ENCODE peak calls at places on chromosomes 16 and 17, in nine cellular contexts. A, Y, J, N, H, V, K, L and I are unnamed samples.
A peak's percentile ranks its signal among the peaks of the same experiment; 100 is the strongest.

GRCh38 chr16:8194795-8195194 is 395.5 kb downstream of the TMEM114 start:
- DNase-seq in J (no peak), L (no peak), Y (no peak), H (no peak), N (no peak), K (no peak), A (no peak), V (peak; percentile 21), I (no peak)

GRCh38 chr16:88633684-88634140 is 4.7 kb upstream of the IL17C start:
- DNase-seq in H (peak; percentile 22), Y (peak; percentile 43), J (peak; percentile 64), L (no peak), N (no peak), K (no peak), V (peak; percentile 81), A (no peak), I (no peak)

GRCh38 chr16:57675752-57676623 is 7.9 kb downstream of the ADGRG3 start:
- DNase-seq in Y (no peak), V (no peak), J (no peak), K (no peak), A (no peak), N (no peak), L (peak; percentile 34), H (peak; percentile 35), I (peak; percentile 8)

GRCh38 chr17:36575028-36575427 is 16.7 kb upstream of the DHRS11 start:
- DNase-seq in H (no peak), V (no peak), J (no peak), K (no peak), Y (no peak), A (no peak), N (no peak), L (no peak), I (no peak)

GRCh38 chr17:42748202-42748905 is 3.5 kb upstream of the EZH1 start:
- DNase-seq in Y (no peak), J (no peak), H (no peak), K (no peak), N (no peak), V (no peak), L (peak; percentile 43), A (no peak), I (peak; percentile 62)

GRCh38 chr16:78364501-78364900 is 265.0 kb downstream of the WWOX start:
- DNase-seq in V (no peak), Y (no peak), N (no peak), L (no peak), A (no peak), H (peak; percentile 89), J (no peak), K (no peak), I (no peak)

GRCh38 chr17:65122836-65123756 is 14.1 kb upstream of the RGS9 start:
- DNase-seq in N (peak; percentile 94), V (peak; percentile 94), L (peak; percentile 89), A (peak; percentile 55), J (peak; percentile 74), H (peak; percentile 96), Y (peak; percentile 81), K (peak; percentile 83), I (peak; percentile 86)

GRCh38 chr16:68445458-68445857 is 2.9 kb downstream of the SMPD3 start:
- DNase-seq in J (peak; percentile 65), A (no peak), L (no peak), K (no peak), H (peak; percentile 87), N (peak; percentile 80), Y (peak; percentile 36), V (peak; percentile 77), I (no peak)

GRCh38 chr16:1107731-1108130 is 11.7 kb upstream of the C1QTNF8 start:
- DNase-seq in K (no peak), Y (no peak), L (no peak), N (no peak), A (no peak), J (no peak), H (no peak), V (no peak), I (no peak)

GRCh38 chr17:29176500-29177351 is 3.5 kb downstream of the MYO18A start:
- DNase-seq in L (no peak), N (peak; percentile 49), J (peak; percentile 67), K (peak; percentile 59), Y (peak; percentile 37), A (no peak), H (peak; percentile 81), V (peak; percentile 50), I (no peak)

GRCh38 chr16:1613240-1613639 is 1.1 kb downstream of the CRAMP1 start:
- DNase-seq in K (no peak), N (no peak), H (peak; percentile 13), A (no peak), Y (no peak), L (no peak), J (peak; percentile 5), V (peak; percentile 35), I (no peak)

GRCh38 chr17:33049781-33050414 is 58.3 kb downstream of the SPACA3 start:
- DNase-seq in K (peak; percentile 22), Y (peak; percentile 21), H (peak; percentile 65), L (peak; percentile 50), V (peak; percentile 60), N (peak; percentile 51), J (peak; percentile 63), A (peak; percentile 3), I (no peak)

GRCh38 chr17:47872651-47873161 is 21.7 kb upstream of the SP6 start:
- DNase-seq in L (no peak), A (no peak), K (no peak), J (no peak), H (no peak), Y (no peak), V (no peak), N (no peak), I (no peak)

GRCh38 chr16:77898671-77899211 is 110.4 kb downstream of the VAT1L start:
- DNase-seq in A (no peak), N (no peak), L (no peak), H (no peak), K (no peak), Y (no peak), V (no peak), J (no peak), I (no peak)

GRCh38 chr17:44363613-44364159 is at the start of gene FAM171A2:
- DNase-seq in V (peak; percentile 67), N (peak; percentile 58), L (no peak), J (peak; percentile 87), H (peak; percentile 71), A (peak; percentile 15), K (peak; percentile 65), Y (peak; percentile 53), I (peak; percentile 79)

GRCh38 chr16:28951410-28951943 is 740 bp downstream of the NFATC2IP start:
- DNase-seq in V (peak; percentile 35), L (no peak), J (no peak), A (no peak), Y (no peak), K (no peak), N (no peak), H (no peak), I (no peak)

GRCh38 chr16:85722497-85722896 is 28.4 kb downstream of the C16orf74 start:
- DNase-seq in Y (no peak), H (no peak), J (no peak), K (no peak), N (no peak), V (no peak), A (no peak), L (no peak), I (no peak)

GRCh38 chr16:48217708-48218107 is 26.4 kb upstream of the LONP2 start:
- DNase-seq in H (no peak), Y (no peak), N (no peak), L (no peak), J (no peak), V (no peak), A (no peak), K (no peak), I (no peak)

GRCh38 chr17:45092932-45093430 is 31.9 kb downstream of the NMT1 start:
- DNase-seq in J (peak; percentile 85), A (peak; percentile 96), L (peak; percentile 77), K (peak; percentile 84), Y (no peak), N (peak; percentile 25), V (peak; percentile 97), H (no peak), I (peak; percentile 85)

GRCh38 chr16:46884513-46885293 is 541 bp downstream of the GPT2 start:
- DNase-seq in L (no peak), V (peak; percentile 22), Y (peak; percentile 8), H (peak; percentile 38), N (peak; percentile 21), J (no peak), K (no peak), A (no peak), I (no peak)

GRCh38 chr17:8322078-8322477 is 12.0 kb downstream of the ARHGEF15 start:
- DNase-seq in Y (no peak), H (no peak), N (no peak), K (no peak), J (no peak), L (no peak), A (no peak), V (no peak), I (no peak)

GRCh38 chr17:74856113-74856512 is 3.6 kb downstream of the GRIN2C start:
- DNase-seq in H (peak; percentile 43), K (no peak), L (no peak), Y (no peak), V (no peak), N (no peak), A (no peak), J (no peak), I (no peak)

GRCh38 chr17:17356149-17356930 is 53.2 kb downstream of the NT5M start:
- DNase-seq in K (peak; percentile 76), H (peak; percentile 92), L (peak; percentile 79), J (peak; percentile 74), N (peak; percentile 87), A (peak; percentile 49), Y (peak; percentile 63), V (peak; percentile 81), I (no peak)

GRCh38 chr17:17044846-17045561 is 2.7 kb downstream of the MPRIP start:
- DNase-seq in Y (no peak), V (no peak), K (peak; percentile 54), L (peak; percentile 85), A (no peak), H (peak; percentile 44), N (peak; percentile 81), J (no peak), I (no peak)

GRCh38 chr17:35255316-35255715 is 12.4 kb downstream of the SLFN5 start:
- DNase-seq in L (no peak), Y (no peak), H (no peak), A (no peak), J (no peak), K (no peak), N (no peak), V (no peak), I (no peak)

GRCh38 chr17:80726558-80727408 is 182.1 kb downstream of the RPTOR start:
- DNase-seq in L (no peak), A (no peak), Y (no peak), N (no peak), K (no peak), V (no peak), J (no peak), H (no peak), I (no peak)

GRCh38 chr16:50035468-50035992 is 10.5 kb downstream of the CNEP1R1 start:
- DNase-seq in H (no peak), Y (no peak), V (no peak), J (no peak), N (no peak), A (no peak), K (no peak), L (no peak), I (no peak)

GRCh38 chr17:45825792-45826191 is 18.9 kb upstream of the SPPL2C start:
- DNase-seq in K (no peak), J (no peak), H (no peak), V (no peak), Y (no peak), N (no peak), A (no peak), L (no peak), I (peak; percentile 45)

GRCh38 chr17:65220732-65221131 is 83.6 kb downstream of the RGS9 start:
- DNase-seq in J (no peak), V (no peak), L (no peak), H (peak; percentile 31), Y (no peak), A (no peak), N (no peak), K (no peak), I (no peak)

GRCh38 chr17:4715071-4715749 is 4.8 kb downstream of the ARRB2 start:
- DNase-seq in H (no peak), V (no peak), Y (no peak), J (no peak), A (no peak), K (no peak), N (no peak), L (no peak), I (no peak)

GRCh38 chr17:50337956-50338355 is 8.0 kb upstream of the XYLT2 start:
- DNase-seq in K (no peak), A (no peak), N (no peak), L (no peak), Y (no peak), H (no peak), J (no peak), V (no peak), I (no peak)